ENCODE peak calls at places on chromosomes 7 and 10, in nine cellular contexts. One of them, this sample, is unnamed.

GRCh38 chr10:93600861-93601773 is at the start of gene RBP4:
- DNase-seq in skeletal muscle cell: no peak
- DNase-seq in aorta: peak; percentile 56
- DNase-seq in uterus: no peak
- DNase-seq in AG09309: peak; percentile 4
- DNase-seq in fibroblast of the aortic adventitia: peak; percentile 21
- DNase-seq in cardiac muscle cell: peak; percentile 44
- DNase-seq in astrocyte: peak; percentile 46
- DNase-seq in left ventricle myocardium inferior: no peak
- DNase-seq in this sample: no peak

GRCh38 chr10:33005322-33006282 is 47.6 kb upstream of the ITGB1 start:
- DNase-seq in skeletal muscle cell: peak; percentile 96
- DNase-seq in aorta: peak; percentile 92
- DNase-seq in uterus: peak; percentile 86
- DNase-seq in AG09309: peak; percentile 97
- DNase-seq in fibroblast of the aortic adventitia: peak; percentile 95
- DNase-seq in cardiac muscle cell: peak; percentile 62
- DNase-seq in astrocyte: peak; percentile 96
- DNase-seq in left ventricle myocardium inferior: peak; percentile 71
- DNase-seq in this sample: peak; percentile 58

GRCh38 chr7:1231214-1232102 is 1.2 kb upstream of the UNCX start:
- DNase-seq in skeletal muscle cell: no peak
- DNase-seq in aorta: no peak
- DNase-seq in uterus: no peak
- DNase-seq in AG09309: no peak
- DNase-seq in fibroblast of the aortic adventitia: no peak
- DNase-seq in cardiac muscle cell: peak; percentile 18
- DNase-seq in astrocyte: no peak
- DNase-seq in left ventricle myocardium inferior: no peak
- DNase-seq in this sample: no peak

GRCh38 chr7:66609176-66609575 is 19.5 kb upstream of the KCTD7 start:
- DNase-seq in skeletal muscle cell: no peak
- DNase-seq in aorta: no peak
- DNase-seq in uterus: no peak
- DNase-seq in AG09309: no peak
- DNase-seq in fibroblast of the aortic adventitia: no peak
- DNase-seq in cardiac muscle cell: no peak
- DNase-seq in astrocyte: no peak
- DNase-seq in left ventricle myocardium inferior: no peak
- DNase-seq in this sample: no peak

GRCh38 chr7:30424536-30424935 is 54.0 kb downstream of the NOD1 start:
- DNase-seq in skeletal muscle cell: no peak
- DNase-seq in aorta: no peak
- DNase-seq in uterus: no peak
- DNase-seq in AG09309: no peak
- DNase-seq in fibroblast of the aortic adventitia: no peak
- DNase-seq in cardiac muscle cell: no peak
- DNase-seq in astrocyte: no peak
- DNase-seq in left ventricle myocardium inferior: no peak
- DNase-seq in this sample: no peak

GRCh38 chr7:83947260-83947659 is 247.3 kb downstream of the SEMA3A start:
- DNase-seq in skeletal muscle cell: no peak
- DNase-seq in aorta: no peak
- DNase-seq in uterus: no peak
- DNase-seq in AG09309: no peak
- DNase-seq in fibroblast of the aortic adventitia: no peak
- DNase-seq in cardiac muscle cell: peak; percentile 18
- DNase-seq in astrocyte: no peak
- DNase-seq in left ventricle myocardium inferior: no peak
- DNase-seq in this sample: no peak

GRCh38 chr7:81882086-81882485 is 112.2 kb upstream of the HGF start:
- DNase-seq in skeletal muscle cell: no peak
- DNase-seq in aorta: no peak
- DNase-seq in uterus: no peak
- DNase-seq in AG09309: peak; percentile 31
- DNase-seq in fibroblast of the aortic adventitia: peak; percentile 61
- DNase-seq in cardiac muscle cell: no peak
- DNase-seq in astrocyte: peak; percentile 47
- DNase-seq in left ventricle myocardium inferior: no peak
- DNase-seq in this sample: no peak

GRCh38 chr10:3469639-3470020 is 297.0 kb upstream of the PITRM1 start:
- DNase-seq in skeletal muscle cell: no peak
- DNase-seq in aorta: no peak
- DNase-seq in uterus: no peak
- DNase-seq in AG09309: no peak
- DNase-seq in fibroblast of the aortic adventitia: peak; percentile 85
- DNase-seq in cardiac muscle cell: no peak
- DNase-seq in astrocyte: peak; percentile 56
- DNase-seq in left ventricle myocardium inferior: no peak
- DNase-seq in this sample: no peak

GRCh38 chr7:123656544-123657303 is 1.1 kb downstream of the LMOD2 start:
- DNase-seq in skeletal muscle cell: no peak
- DNase-seq in aorta: no peak
- DNase-seq in uterus: no peak
- DNase-seq in AG09309: no peak
- DNase-seq in fibroblast of the aortic adventitia: no peak
- DNase-seq in cardiac muscle cell: no peak
- DNase-seq in astrocyte: no peak
- DNase-seq in left ventricle myocardium inferior: no peak
- DNase-seq in this sample: no peak

GRCh38 chr7:26419198-26419597 is 127.5 kb downstream of the SNX10 start:
- DNase-seq in skeletal muscle cell: no peak
- DNase-seq in aorta: no peak
- DNase-seq in uterus: no peak
- DNase-seq in AG09309: no peak
- DNase-seq in fibroblast of the aortic adventitia: no peak
- DNase-seq in cardiac muscle cell: no peak
- DNase-seq in astrocyte: no peak
- DNase-seq in left ventricle myocardium inferior: no peak
- DNase-seq in this sample: no peak

GRCh38 chr10:97428572-97428981 is 2.6 kb downstream of the PGAM1 start:
- DNase-seq in skeletal muscle cell: no peak
- DNase-seq in aorta: no peak
- DNase-seq in uterus: no peak
- DNase-seq in AG09309: no peak
- DNase-seq in fibroblast of the aortic adventitia: peak; percentile 27
- DNase-seq in cardiac muscle cell: no peak
- DNase-seq in astrocyte: no peak
- DNase-seq in left ventricle myocardium inferior: no peak
- DNase-seq in this sample: no peak

GRCh38 chr10:120966657-120967045 is 115.5 kb downstream of the WDR11 start:
- DNase-seq in skeletal muscle cell: no peak
- DNase-seq in aorta: no peak
- DNase-seq in uterus: no peak
- DNase-seq in AG09309: no peak
- DNase-seq in fibroblast of the aortic adventitia: no peak
- DNase-seq in cardiac muscle cell: no peak
- DNase-seq in astrocyte: no peak
- DNase-seq in left ventricle myocardium inferior: no peak
- DNase-seq in this sample: no peak

GRCh38 chr7:151683615-151684407 is 164.1 kb upstream of the RHEB start:
- DNase-seq in skeletal muscle cell: no peak
- DNase-seq in aorta: peak; percentile 33
- DNase-seq in uterus: no peak
- DNase-seq in AG09309: no peak
- DNase-seq in fibroblast of the aortic adventitia: no peak
- DNase-seq in cardiac muscle cell: no peak
- DNase-seq in astrocyte: no peak
- DNase-seq in left ventricle myocardium inferior: no peak
- DNase-seq in this sample: no peak

GRCh38 chr10:70551971-70552422 is 50.5 kb downstream of the PRF1 start:
- DNase-seq in skeletal muscle cell: peak; percentile 86
- DNase-seq in aorta: no peak
- DNase-seq in uterus: no peak
- DNase-seq in AG09309: peak; percentile 87
- DNase-seq in fibroblast of the aortic adventitia: peak; percentile 93
- DNase-seq in cardiac muscle cell: peak; percentile 61
- DNase-seq in astrocyte: peak; percentile 87
- DNase-seq in left ventricle myocardium inferior: no peak
- DNase-seq in this sample: no peak

GRCh38 chr10:7707858-7708622 is 4.9 kb downstream of the ITIH2 start:
- DNase-seq in skeletal muscle cell: no peak
- DNase-seq in aorta: no peak
- DNase-seq in uterus: no peak
- DNase-seq in AG09309: no peak
- DNase-seq in fibroblast of the aortic adventitia: no peak
- DNase-seq in cardiac muscle cell: no peak
- DNase-seq in astrocyte: no peak
- DNase-seq in left ventricle myocardium inferior: no peak
- DNase-seq in this sample: no peak

GRCh38 chr7:2897023-2897422 is 52.9 kb upstream of the GNA12 start:
- DNase-seq in skeletal muscle cell: no peak
- DNase-seq in aorta: no peak
- DNase-seq in uterus: no peak
- DNase-seq in AG09309: no peak
- DNase-seq in fibroblast of the aortic adventitia: no peak
- DNase-seq in cardiac muscle cell: no peak
- DNase-seq in astrocyte: no peak
- DNase-seq in left ventricle myocardium inferior: no peak
- DNase-seq in this sample: no peak

GRCh38 chr7:151694828-151695580 is 175.3 kb upstream of the RHEB start:
- DNase-seq in skeletal muscle cell: no peak
- DNase-seq in aorta: peak; percentile 73
- DNase-seq in uterus: no peak
- DNase-seq in AG09309: no peak
- DNase-seq in fibroblast of the aortic adventitia: no peak
- DNase-seq in cardiac muscle cell: no peak
- DNase-seq in astrocyte: no peak
- DNase-seq in left ventricle myocardium inferior: peak; percentile 75
- DNase-seq in this sample: peak; percentile 75

GRCh38 chr10:110791541-110792073 is 80.1 kb upstream of the PDCD4 start:
- DNase-seq in skeletal muscle cell: no peak
- DNase-seq in aorta: no peak
- DNase-seq in uterus: no peak
- DNase-seq in AG09309: no peak
- DNase-seq in fibroblast of the aortic adventitia: no peak
- DNase-seq in cardiac muscle cell: no peak
- DNase-seq in astrocyte: no peak
- DNase-seq in left ventricle myocardium inferior: no peak
- DNase-seq in this sample: no peak

GRCh38 chr10:78630944-78631838 is 437.6 kb upstream of the ZMIZ1 start:
- DNase-seq in skeletal muscle cell: peak; percentile 4
- DNase-seq in aorta: no peak
- DNase-seq in uterus: no peak
- DNase-seq in AG09309: no peak
- DNase-seq in fibroblast of the aortic adventitia: peak; percentile 30
- DNase-seq in cardiac muscle cell: no peak
- DNase-seq in astrocyte: peak; percentile 79
- DNase-seq in left ventricle myocardium inferior: peak; percentile 44
- DNase-seq in this sample: no peak

GRCh38 chr10:101485207-101485606 is 102.8 kb downstream of the POLL start:
- DNase-seq in skeletal muscle cell: no peak
- DNase-seq in aorta: no peak
- DNase-seq in uterus: no peak
- DNase-seq in AG09309: no peak
- DNase-seq in fibroblast of the aortic adventitia: no peak
- DNase-seq in cardiac muscle cell: no peak
- DNase-seq in astrocyte: no peak
- DNase-seq in left ventricle myocardium inferior: no peak
- DNase-seq in this sample: no peak

GRCh38 chr7:12244129-12244528 is 33.0 kb downstream of the TMEM106B start:
- DNase-seq in skeletal muscle cell: no peak
- DNase-seq in aorta: no peak
- DNase-seq in uterus: no peak
- DNase-seq in AG09309: no peak
- DNase-seq in fibroblast of the aortic adventitia: peak; percentile 8
- DNase-seq in cardiac muscle cell: peak; percentile 17
- DNase-seq in astrocyte: no peak
- DNase-seq in left ventricle myocardium inferior: no peak
- DNase-seq in this sample: no peak

GRCh38 chr10:944034-944831 is 12.7 kb upstream of the LARP4B start:
- DNase-seq in skeletal muscle cell: peak; percentile 19
- DNase-seq in aorta: peak; percentile 87
- DNase-seq in uterus: peak; percentile 46
- DNase-seq in AG09309: peak; percentile 32
- DNase-seq in fibroblast of the aortic adventitia: peak; percentile 44
- DNase-seq in cardiac muscle cell: no peak
- DNase-seq in astrocyte: no peak
- DNase-seq in left ventricle myocardium inferior: peak; percentile 59
- DNase-seq in this sample: peak; percentile 94
- H3K4me3 ChIP-seq in skeletal muscle cell: no peak overlapping the region
- H3K4me3 ChIP-seq in aorta: no peak overlapping the region
- H3K4me3 ChIP-seq in uterus: no peak overlapping the region
- H3K4me3 ChIP-seq in AG09309: peak overlapping the region; percentile 21
- H3K4me3 ChIP-seq in fibroblast of the aortic adventitia: no peak overlapping the region
- H3K4me3 ChIP-seq in cardiac muscle cell: no peak overlapping the region
- H3K4me3 ChIP-seq in astrocyte: no peak overlapping the region
- H3K4me3 ChIP-seq in left ventricle myocardium inferior: no peak overlapping the region
- H3K4me3 ChIP-seq in this sample: no peak overlapping the region

GRCh38 chr10:35342381-35342780 is 6.1 kb downstream of the CCNY start:
- DNase-seq in skeletal muscle cell: no peak
- DNase-seq in aorta: no peak
- DNase-seq in uterus: no peak
- DNase-seq in AG09309: no peak
- DNase-seq in fibroblast of the aortic adventitia: no peak
- DNase-seq in cardiac muscle cell: no peak
- DNase-seq in astrocyte: no peak
- DNase-seq in left ventricle myocardium inferior: no peak
- DNase-seq in this sample: no peak
- H3K4me3 ChIP-seq in skeletal muscle cell: no peak overlapping the region
- H3K4me3 ChIP-seq in aorta: no peak overlapping the region
- H3K4me3 ChIP-seq in uterus: no peak overlapping the region
- H3K4me3 ChIP-seq in AG09309: no peak overlapping the region
- H3K4me3 ChIP-seq in fibroblast of the aortic adventitia: no peak overlapping the region
- H3K4me3 ChIP-seq in cardiac muscle cell: no peak overlapping the region
- H3K4me3 ChIP-seq in astrocyte: no peak overlapping the region
- H3K4me3 ChIP-seq in left ventricle myocardium inferior: no peak overlapping the region
- H3K4me3 ChIP-seq in this sample: no peak overlapping the region

GRCh38 chr10:17751781-17752445 is at the start of gene TMEM236:
- DNase-seq in skeletal muscle cell: no peak
- DNase-seq in aorta: no peak
- DNase-seq in uterus: no peak
- DNase-seq in AG09309: no peak
- DNase-seq in fibroblast of the aortic adventitia: no peak
- DNase-seq in cardiac muscle cell: no peak
- DNase-seq in astrocyte: no peak
- DNase-seq in left ventricle myocardium inferior: no peak
- DNase-seq in this sample: no peak
- H3K4me3 ChIP-seq in skeletal muscle cell: no peak within 1 kb of the TSS
- H3K4me3 ChIP-seq in aorta: no peak within 1 kb of the TSS
- H3K4me3 ChIP-seq in uterus: no peak within 1 kb of the TSS
- H3K4me3 ChIP-seq in AG09309: no peak within 1 kb of the TSS
- H3K4me3 ChIP-seq in fibroblast of the aortic adventitia: no peak within 1 kb of the TSS
- H3K4me3 ChIP-seq in cardiac muscle cell: no peak within 1 kb of the TSS
- H3K4me3 ChIP-seq in astrocyte: no peak within 1 kb of the TSS
- H3K4me3 ChIP-seq in left ventricle myocardium inferior: no peak within 1 kb of the TSS
- H3K4me3 ChIP-seq in this sample: no peak within 1 kb of the TSS

DNA sequence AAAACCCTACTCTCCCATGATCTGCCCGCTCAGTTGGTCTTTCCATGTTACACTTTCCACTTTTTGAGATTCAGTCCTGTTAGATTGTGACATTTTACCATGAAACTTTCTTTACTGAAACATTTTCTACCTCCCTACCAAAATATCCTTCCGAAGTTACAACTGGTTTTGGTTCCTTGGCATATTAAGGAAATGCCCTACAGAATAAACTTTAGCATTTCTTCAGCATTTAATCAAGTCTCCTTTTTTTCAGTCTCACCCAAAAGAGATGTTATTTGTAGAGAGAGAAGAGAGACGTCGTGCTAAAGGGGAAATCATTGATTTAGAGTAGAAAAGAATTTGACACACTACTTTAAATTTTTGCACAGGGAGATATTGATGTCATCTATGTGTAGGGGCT is 9.7 kb upstream of the FEZF1 start:
- DNase-seq in skeletal muscle cell: no peak
- DNase-seq in aorta: no peak
- DNase-seq in uterus: no peak
- DNase-seq in AG09309: no peak
- DNase-seq in fibroblast of the aortic adventitia: no peak
- DNase-seq in cardiac muscle cell: no peak
- DNase-seq in astrocyte: no peak
- DNase-seq in left ventricle myocardium inferior: no peak
- DNase-seq in this sample: no peak
- H3K4me3 ChIP-seq in skeletal muscle cell: no peak overlapping the region
- H3K4me3 ChIP-seq in aorta: no peak overlapping the region
- H3K4me3 ChIP-seq in uterus: no peak overlapping the region
- H3K4me3 ChIP-seq in AG09309: no peak overlapping the region
- H3K4me3 ChIP-seq in fibroblast of the aortic adventitia: no peak overlapping the region
- H3K4me3 ChIP-seq in cardiac muscle cell: no peak overlapping the region
- H3K4me3 ChIP-seq in astrocyte: no peak overlapping the region
- H3K4me3 ChIP-seq in left ventricle myocardium inferior: no peak overlapping the region
- H3K4me3 ChIP-seq in this sample: no peak overlapping the region